ENCODE peak calls at places on chromosomes 1 and 21, in five cellular contexts. One of them, this sample, is unnamed.

GRCh38 chr1:111956155-111956817 is 33.2 kb downstream of the KCND3 start:
- DNase-seq in stimulated activated naive CD4-positive, alpha-beta T cell treated with Interleukin-2 at 50 U/mL for 16 hours: no peak
- DNase-seq in activated naive CD4-positive, alpha-beta T cell treated with anti-CD3 and anti-CD28 coated beads, Interleukin-2, amount 10 ng/mL, durations not matched to agents 7 days and 5 days: no peak
- DNase-seq in stimulated activated CD8-positive, alpha-beta memory T cell treated with anti-CD3 and anti-CD28 coated beads, Interleukin-7, amount 100 ng/mL, for 1 hour: no peak
- DNase-seq in type B pancreatic cell: no peak
- DNase-seq in this sample: no peak

GRCh38 chr1:207815913-207816312 is 64.1 kb downstream of the CD46 start:
- DNase-seq in type B pancreatic cell: peak
- DNase-seq in stimulated activated CD8-positive, alpha-beta memory T cell treated with anti-CD3 and anti-CD28 coated beads, Interleukin-7, amount 100 ng/mL, for 1 hour: no peak
- DNase-seq in activated naive CD4-positive, alpha-beta T cell treated with anti-CD3 and anti-CD28 coated beads, Interleukin-2, amount 10 ng/mL, durations not matched to agents 7 days and 5 days: no peak
- DNase-seq in stimulated activated naive CD4-positive, alpha-beta T cell treated with Interleukin-2 at 50 U/mL for 16 hours: peak
- DNase-seq in this sample: no peak

GRCh38 chr1:216887032-216887431 is 163.8 kb upstream of the ESRRG start:
- DNase-seq in stimulated activated CD8-positive, alpha-beta memory T cell treated with anti-CD3 and anti-CD28 coated beads, Interleukin-7, amount 100 ng/mL, for 1 hour: no peak
- DNase-seq in type B pancreatic cell: no peak
- DNase-seq in stimulated activated naive CD4-positive, alpha-beta T cell treated with Interleukin-2 at 50 U/mL for 16 hours: no peak
- DNase-seq in activated naive CD4-positive, alpha-beta T cell treated with anti-CD3 and anti-CD28 coated beads, Interleukin-2, amount 10 ng/mL, durations not matched to agents 7 days and 5 days: no peak
- DNase-seq in this sample: no peak

GRCh38 chr1:153586347-153586746 is 20.7 kb upstream of the S100A2 start:
- DNase-seq in activated naive CD4-positive, alpha-beta T cell treated with anti-CD3 and anti-CD28 coated beads, Interleukin-2, amount 10 ng/mL, durations not matched to agents 7 days and 5 days: no peak
- DNase-seq in stimulated activated naive CD4-positive, alpha-beta T cell treated with Interleukin-2 at 50 U/mL for 16 hours: no peak
- DNase-seq in stimulated activated CD8-positive, alpha-beta memory T cell treated with anti-CD3 and anti-CD28 coated beads, Interleukin-7, amount 100 ng/mL, for 1 hour: no peak
- DNase-seq in type B pancreatic cell: no peak
- DNase-seq in this sample: no peak

GRCh38 chr1:90154711-90155110 is 159.8 kb downstream of the ZNF326 start:
- DNase-seq in stimulated activated naive CD4-positive, alpha-beta T cell treated with Interleukin-2 at 50 U/mL for 16 hours: no peak
- DNase-seq in activated naive CD4-positive, alpha-beta T cell treated with anti-CD3 and anti-CD28 coated beads, Interleukin-2, amount 10 ng/mL, durations not matched to agents 7 days and 5 days: no peak
- DNase-seq in type B pancreatic cell: no peak
- DNase-seq in stimulated activated CD8-positive, alpha-beta memory T cell treated with anti-CD3 and anti-CD28 coated beads, Interleukin-7, amount 100 ng/mL, for 1 hour: no peak
- DNase-seq in this sample: no peak

GRCh38 chr21:17610862-17611261 is 1.8 kb downstream of the BTG3 start:
- DNase-seq in type B pancreatic cell: no peak
- DNase-seq in stimulated activated naive CD4-positive, alpha-beta T cell treated with Interleukin-2 at 50 U/mL for 16 hours: no peak
- DNase-seq in stimulated activated CD8-positive, alpha-beta memory T cell treated with anti-CD3 and anti-CD28 coated beads, Interleukin-7, amount 100 ng/mL, for 1 hour: no peak
- DNase-seq in activated naive CD4-positive, alpha-beta T cell treated with anti-CD3 and anti-CD28 coated beads, Interleukin-2, amount 10 ng/mL, durations not matched to agents 7 days and 5 days: no peak
- DNase-seq in this sample: peak

GRCh38 chr1:160494620-160495019 is 28.4 kb downstream of the SLAMF6 start:
- DNase-seq in type B pancreatic cell: no peak
- DNase-seq in activated naive CD4-positive, alpha-beta T cell treated with anti-CD3 and anti-CD28 coated beads, Interleukin-2, amount 10 ng/mL, durations not matched to agents 7 days and 5 days: no peak
- DNase-seq in stimulated activated CD8-positive, alpha-beta memory T cell treated with anti-CD3 and anti-CD28 coated beads, Interleukin-7, amount 100 ng/mL, for 1 hour: no peak
- DNase-seq in stimulated activated naive CD4-positive, alpha-beta T cell treated with Interleukin-2 at 50 U/mL for 16 hours: no peak
- DNase-seq in this sample: no peak

GRCh38 chr1:9846611-9847171 is 22.9 kb upstream of the CLSTN1 start:
- DNase-seq in stimulated activated naive CD4-positive, alpha-beta T cell treated with Interleukin-2 at 50 U/mL for 16 hours: no peak
- DNase-seq in type B pancreatic cell: no peak
- DNase-seq in stimulated activated CD8-positive, alpha-beta memory T cell treated with anti-CD3 and anti-CD28 coated beads, Interleukin-7, amount 100 ng/mL, for 1 hour: no peak
- DNase-seq in activated naive CD4-positive, alpha-beta T cell treated with anti-CD3 and anti-CD28 coated beads, Interleukin-2, amount 10 ng/mL, durations not matched to agents 7 days and 5 days: no peak
- DNase-seq in this sample: no peak

GRCh38 chr1:91806146-91806545 is 79.8 kb downstream of the TGFBR3 start:
- DNase-seq in stimulated activated CD8-positive, alpha-beta memory T cell treated with anti-CD3 and anti-CD28 coated beads, Interleukin-7, amount 100 ng/mL, for 1 hour: no peak
- DNase-seq in activated naive CD4-positive, alpha-beta T cell treated with anti-CD3 and anti-CD28 coated beads, Interleukin-2, amount 10 ng/mL, durations not matched to agents 7 days and 5 days: no peak
- DNase-seq in type B pancreatic cell: no peak
- DNase-seq in stimulated activated naive CD4-positive, alpha-beta T cell treated with Interleukin-2 at 50 U/mL for 16 hours: no peak
- DNase-seq in this sample: no peak

GRCh38 chr1:204647114-204647804 is 38.3 kb downstream of the LRRN2 start:
- DNase-seq in stimulated activated CD8-positive, alpha-beta memory T cell treated with anti-CD3 and anti-CD28 coated beads, Interleukin-7, amount 100 ng/mL, for 1 hour: no peak
- DNase-seq in activated naive CD4-positive, alpha-beta T cell treated with anti-CD3 and anti-CD28 coated beads, Interleukin-2, amount 10 ng/mL, durations not matched to agents 7 days and 5 days: peak
- DNase-seq in type B pancreatic cell: no peak
- DNase-seq in stimulated activated naive CD4-positive, alpha-beta T cell treated with Interleukin-2 at 50 U/mL for 16 hours: no peak
- DNase-seq in this sample: peak

GRCh38 chr1:11792106-11792505 is 13.7 kb downstream of the MTHFR start:
- DNase-seq in stimulated activated CD8-positive, alpha-beta memory T cell treated with anti-CD3 and anti-CD28 coated beads, Interleukin-7, amount 100 ng/mL, for 1 hour: no peak
- DNase-seq in activated naive CD4-positive, alpha-beta T cell treated with anti-CD3 and anti-CD28 coated beads, Interleukin-2, amount 10 ng/mL, durations not matched to agents 7 days and 5 days: no peak
- DNase-seq in stimulated activated naive CD4-positive, alpha-beta T cell treated with Interleukin-2 at 50 U/mL for 16 hours: no peak
- DNase-seq in type B pancreatic cell: no peak
- DNase-seq in this sample: no peak

GRCh38 chr1:235883261-235883927 is 16.7 kb upstream of the LYST start:
- DNase-seq in type B pancreatic cell: no peak
- DNase-seq in stimulated activated naive CD4-positive, alpha-beta T cell treated with Interleukin-2 at 50 U/mL for 16 hours: no peak
- DNase-seq in activated naive CD4-positive, alpha-beta T cell treated with anti-CD3 and anti-CD28 coated beads, Interleukin-2, amount 10 ng/mL, durations not matched to agents 7 days and 5 days: no peak
- DNase-seq in stimulated activated CD8-positive, alpha-beta memory T cell treated with anti-CD3 and anti-CD28 coated beads, Interleukin-7, amount 100 ng/mL, for 1 hour: no peak
- DNase-seq in this sample: peak

GRCh38 chr1:64744492-64745180 is at the start of gene RAVER2:
- DNase-seq in stimulated activated CD8-positive, alpha-beta memory T cell treated with anti-CD3 and anti-CD28 coated beads, Interleukin-7, amount 100 ng/mL, for 1 hour: no peak
- DNase-seq in activated naive CD4-positive, alpha-beta T cell treated with anti-CD3 and anti-CD28 coated beads, Interleukin-2, amount 10 ng/mL, durations not matched to agents 7 days and 5 days: peak
- DNase-seq in stimulated activated naive CD4-positive, alpha-beta T cell treated with Interleukin-2 at 50 U/mL for 16 hours: peak
- DNase-seq in type B pancreatic cell: peak
- DNase-seq in this sample: peak

GRCh38 chr21:32192291-32192690 is 86.6 kb downstream of the MIS18A start:
- DNase-seq in stimulated activated naive CD4-positive, alpha-beta T cell treated with Interleukin-2 at 50 U/mL for 16 hours: no peak
- DNase-seq in stimulated activated CD8-positive, alpha-beta memory T cell treated with anti-CD3 and anti-CD28 coated beads, Interleukin-7, amount 100 ng/mL, for 1 hour: no peak
- DNase-seq in type B pancreatic cell: peak
- DNase-seq in activated naive CD4-positive, alpha-beta T cell treated with anti-CD3 and anti-CD28 coated beads, Interleukin-2, amount 10 ng/mL, durations not matched to agents 7 days and 5 days: no peak
- DNase-seq in this sample: no peak

GRCh38 chr1:208223136-208223535 is 21.0 kb downstream of the PLXNA2 start:
- DNase-seq in stimulated activated naive CD4-positive, alpha-beta T cell treated with Interleukin-2 at 50 U/mL for 16 hours: no peak
- DNase-seq in type B pancreatic cell: no peak
- DNase-seq in stimulated activated CD8-positive, alpha-beta memory T cell treated with anti-CD3 and anti-CD28 coated beads, Interleukin-7, amount 100 ng/mL, for 1 hour: no peak
- DNase-seq in activated naive CD4-positive, alpha-beta T cell treated with anti-CD3 and anti-CD28 coated beads, Interleukin-2, amount 10 ng/mL, durations not matched to agents 7 days and 5 days: no peak
- DNase-seq in this sample: no peak

GRCh38 chr1:8666394-8667167 is 150.9 kb downstream of the RERE start:
- DNase-seq in stimulated activated CD8-positive, alpha-beta memory T cell treated with anti-CD3 and anti-CD28 coated beads, Interleukin-7, amount 100 ng/mL, for 1 hour: no peak
- DNase-seq in activated naive CD4-positive, alpha-beta T cell treated with anti-CD3 and anti-CD28 coated beads, Interleukin-2, amount 10 ng/mL, durations not matched to agents 7 days and 5 days: no peak
- DNase-seq in stimulated activated naive CD4-positive, alpha-beta T cell treated with Interleukin-2 at 50 U/mL for 16 hours: no peak
- DNase-seq in type B pancreatic cell: no peak
- DNase-seq in this sample: no peak

GRCh38 chr1:153635872-153636271 is 2.0 kb downstream of the CHTOP start:
- DNase-seq in type B pancreatic cell: no peak
- DNase-seq in activated naive CD4-positive, alpha-beta T cell treated with anti-CD3 and anti-CD28 coated beads, Interleukin-2, amount 10 ng/mL, durations not matched to agents 7 days and 5 days: no peak
- DNase-seq in stimulated activated naive CD4-positive, alpha-beta T cell treated with Interleukin-2 at 50 U/mL for 16 hours: no peak
- DNase-seq in stimulated activated CD8-positive, alpha-beta memory T cell treated with anti-CD3 and anti-CD28 coated beads, Interleukin-7, amount 100 ng/mL, for 1 hour: no peak
- DNase-seq in this sample: no peak

GRCh38 chr1:51344602-51345299 is 14.4 kb upstream of the TTC39A start:
- DNase-seq in stimulated activated naive CD4-positive, alpha-beta T cell treated with Interleukin-2 at 50 U/mL for 16 hours: no peak
- DNase-seq in type B pancreatic cell: no peak
- DNase-seq in stimulated activated CD8-positive, alpha-beta memory T cell treated with anti-CD3 and anti-CD28 coated beads, Interleukin-7, amount 100 ng/mL, for 1 hour: no peak
- DNase-seq in activated naive CD4-positive, alpha-beta T cell treated with anti-CD3 and anti-CD28 coated beads, Interleukin-2, amount 10 ng/mL, durations not matched to agents 7 days and 5 days: no peak
- DNase-seq in this sample: peak

GRCh38 chr1:205270271-205270670 is 42.5 kb downstream of the TMCC2 start:
- DNase-seq in type B pancreatic cell: no peak
- DNase-seq in activated naive CD4-positive, alpha-beta T cell treated with anti-CD3 and anti-CD28 coated beads, Interleukin-2, amount 10 ng/mL, durations not matched to agents 7 days and 5 days: no peak
- DNase-seq in stimulated activated CD8-positive, alpha-beta memory T cell treated with anti-CD3 and anti-CD28 coated beads, Interleukin-7, amount 100 ng/mL, for 1 hour: no peak
- DNase-seq in stimulated activated naive CD4-positive, alpha-beta T cell treated with Interleukin-2 at 50 U/mL for 16 hours: no peak
- DNase-seq in this sample: no peak

GRCh38 chr1:203320546-203321272 is 15.4 kb downstream of the BTG2 start:
- DNase-seq in stimulated activated CD8-positive, alpha-beta memory T cell treated with anti-CD3 and anti-CD28 coated beads, Interleukin-7, amount 100 ng/mL, for 1 hour: no peak
- DNase-seq in type B pancreatic cell: no peak
- DNase-seq in activated naive CD4-positive, alpha-beta T cell treated with anti-CD3 and anti-CD28 coated beads, Interleukin-2, amount 10 ng/mL, durations not matched to agents 7 days and 5 days: peak
- DNase-seq in stimulated activated naive CD4-positive, alpha-beta T cell treated with Interleukin-2 at 50 U/mL for 16 hours: peak
- DNase-seq in this sample: peak

GRCh38 chr1:10773851-10774614 is 22.4 kb downstream of the CASZ1 start:
- DNase-seq in stimulated activated naive CD4-positive, alpha-beta T cell treated with Interleukin-2 at 50 U/mL for 16 hours: no peak
- DNase-seq in activated naive CD4-positive, alpha-beta T cell treated with anti-CD3 and anti-CD28 coated beads, Interleukin-2, amount 10 ng/mL, durations not matched to agents 7 days and 5 days: no peak
- DNase-seq in type B pancreatic cell: no peak
- DNase-seq in stimulated activated CD8-positive, alpha-beta memory T cell treated with anti-CD3 and anti-CD28 coated beads, Interleukin-7, amount 100 ng/mL, for 1 hour: no peak
- DNase-seq in this sample: no peak

GRCh38 chr1:147541672-147542548 is 609 bp downstream of the BCL9 start:
- DNase-seq in type B pancreatic cell: peak
- DNase-seq in activated naive CD4-positive, alpha-beta T cell treated with anti-CD3 and anti-CD28 coated beads, Interleukin-2, amount 10 ng/mL, durations not matched to agents 7 days and 5 days: peak
- DNase-seq in stimulated activated naive CD4-positive, alpha-beta T cell treated with Interleukin-2 at 50 U/mL for 16 hours: peak
- DNase-seq in stimulated activated CD8-positive, alpha-beta memory T cell treated with anti-CD3 and anti-CD28 coated beads, Interleukin-7, amount 100 ng/mL, for 1 hour: no peak
- DNase-seq in this sample: peak

GRCh38 chr1:192801451-192801850 is 7.4 kb upstream of the RGS2 start:
- DNase-seq in stimulated activated naive CD4-positive, alpha-beta T cell treated with Interleukin-2 at 50 U/mL for 16 hours: no peak
- DNase-seq in stimulated activated CD8-positive, alpha-beta memory T cell treated with anti-CD3 and anti-CD28 coated beads, Interleukin-7, amount 100 ng/mL, for 1 hour: no peak
- DNase-seq in type B pancreatic cell: no peak
- DNase-seq in activated naive CD4-positive, alpha-beta T cell treated with anti-CD3 and anti-CD28 coated beads, Interleukin-2, amount 10 ng/mL, durations not matched to agents 7 days and 5 days: no peak
- DNase-seq in this sample: no peak

GRCh38 chr1:84919461-84919970 is 26.5 kb upstream of the LPAR3 start:
- DNase-seq in type B pancreatic cell: no peak
- DNase-seq in stimulated activated CD8-positive, alpha-beta memory T cell treated with anti-CD3 and anti-CD28 coated beads, Interleukin-7, amount 100 ng/mL, for 1 hour: no peak
- DNase-seq in stimulated activated naive CD4-positive, alpha-beta T cell treated with Interleukin-2 at 50 U/mL for 16 hours: no peak
- DNase-seq in activated naive CD4-positive, alpha-beta T cell treated with anti-CD3 and anti-CD28 coated beads, Interleukin-2, amount 10 ng/mL, durations not matched to agents 7 days and 5 days: no peak
- DNase-seq in this sample: no peak

GRCh38 chr1:182841368-182841988 is 2.3 kb downstream of the DHX9 start:
- DNase-seq in type B pancreatic cell: no peak
- DNase-seq in stimulated activated CD8-positive, alpha-beta memory T cell treated with anti-CD3 and anti-CD28 coated beads, Interleukin-7, amount 100 ng/mL, for 1 hour: no peak
- DNase-seq in activated naive CD4-positive, alpha-beta T cell treated with anti-CD3 and anti-CD28 coated beads, Interleukin-2, amount 10 ng/mL, durations not matched to agents 7 days and 5 days: no peak
- DNase-seq in stimulated activated naive CD4-positive, alpha-beta T cell treated with Interleukin-2 at 50 U/mL for 16 hours: no peak
- DNase-seq in this sample: no peak

GRCh38 chr1:190436615-190437014 is 41.0 kb downstream of the BRINP3 start:
- DNase-seq in type B pancreatic cell: no peak
- DNase-seq in stimulated activated naive CD4-positive, alpha-beta T cell treated with Interleukin-2 at 50 U/mL for 16 hours: no peak
- DNase-seq in stimulated activated CD8-positive, alpha-beta memory T cell treated with anti-CD3 and anti-CD28 coated beads, Interleukin-7, amount 100 ng/mL, for 1 hour: no peak
- DNase-seq in activated naive CD4-positive, alpha-beta T cell treated with anti-CD3 and anti-CD28 coated beads, Interleukin-2, amount 10 ng/mL, durations not matched to agents 7 days and 5 days: no peak
- DNase-seq in this sample: no peak